ENCODE peak calls at places on chromosome 1, in five cellular contexts. S is Calu3, T is NCI-H146, A is ovary, M is RWPE1. V is an unnamed sample.

GRCh38 chr1:160726498-160727391 is 12.3 kb upstream of the SLAMF7 start:
- DNase-seq in A (peak), M (peak), T (peak), S (peak), V (peak)

GRCh38 chr1:205285391-205286101 is 36.0 kb downstream of the NUAK2 start:
- DNase-seq in S (no peak), M (no peak), T (no peak), A (no peak), V (no peak)

GRCh38 chr1:153866045-153866850 is 56.5 kb downstream of the GATAD2B start:
- DNase-seq in A (no peak), T (no peak), S (no peak), M (no peak), V (no peak)

GRCh38 chr1:4602536-4603316 is 51.7 kb upstream of the AJAP1 start:
- DNase-seq in A (no peak), T (no peak), M (no peak), S (no peak), V (no peak)

GRCh38 chr1:165441166-165441955 is 3.6 kb downstream of the RXRG start:
- DNase-seq in A (no peak), S (no peak), M (no peak), T (no peak), V (no peak)

GRCh38 chr1:112699425-112700144 is 7.3 kb downstream of the RHOC start:
- DNase-seq in A (no peak), S (no peak), T (no peak), M (no peak), V (no peak)

GRCh38 chr1:1426496-1426960 is 5.5 kb upstream of the ANKRD65 start:
- DNase-seq in M (no peak), A (no peak), T (no peak), S (no peak), V (no peak)

GRCh38 chr1:210696709-210697108 is 368.0 kb downstream of the HHAT start:
- DNase-seq in A (no peak), S (no peak), M (no peak), T (no peak), V (peak)

GRCh38 chr1:24003331-24003972 is 23.3 kb upstream of the SRSF10 start:
- DNase-seq in S (no peak), T (no peak), M (no peak), A (no peak), V (no peak)

GRCh38 chr1:15207031-15207828 is 39.8 kb upstream of the FHAD1 start:
- DNase-seq in S (no peak), M (no peak), T (no peak), A (peak), V (no peak)

GRCh38 chr1:244092293-244093264 is 41.5 kb downstream of the ZBTB18 start:
- DNase-seq in S (peak), A (no peak), T (peak), M (no peak), V (peak)

GRCh38 chr1:62406576-62406975 is 30.3 kb upstream of the USP1 start:
- DNase-seq in M (no peak), T (peak), A (no peak), S (no peak), V (no peak)

GRCh38 chr1:100719490-100719889 is at the start of gene VCAM1:
- DNase-seq in T (no peak), S (no peak), A (peak), M (no peak), V (peak)

GRCh38 chr1:61225478-61225877 is 143.1 kb downstream of the NFIA start:
- DNase-seq in M (no peak), A (no peak), T (no peak), S (no peak), V (no peak)

GRCh38 chr1:232435746-232436145 is 194.2 kb downstream of the SIPA1L2 start:
- DNase-seq in A (peak), S (no peak), T (no peak), M (no peak), V (no peak)

GRCh38 chr1:86137458-86137857 is 19.1 kb downstream of the COL24A1 start:
- DNase-seq in S (no peak), M (no peak), A (no peak), T (no peak), V (peak)

GRCh38 chr1:210684466-210685294 is 356.0 kb downstream of the HHAT start:
- DNase-seq in A (no peak), M (no peak), T (no peak), S (no peak), V (no peak)

GRCh38 chr1:43653893-43654292 is 3.9 kb downstream of the KDM4A start:
- DNase-seq in M (no peak), S (no peak), A (no peak), T (no peak), V (no peak)

GRCh38 chr1:234214129-234214910 is 158.9 kb upstream of the COA6 start:
- DNase-seq in T (peak), S (peak), A (no peak), M (peak), V (peak)

GRCh38 chr1:36707221-36707620 is 224.5 kb upstream of the CSF3R start:
- DNase-seq in A (no peak), T (no peak), S (no peak), M (peak), V (no peak)

GRCh38 chr1:185292237-185292636 is 24.8 kb downstream of the IVNS1ABP start:
- DNase-seq in T (no peak), M (no peak), A (no peak), S (no peak), V (no peak)

GRCh38 chr1:167605576-167605975 is 24.5 kb upstream of the RCSD1 start:
- DNase-seq in T (no peak), S (no peak), A (no peak), M (no peak), V (no peak)

GRCh38 chr1:182143825-182144661 is 82.5 kb upstream of the ZNF648 start:
- DNase-seq in M (peak), T (no peak), S (peak), A (peak), V (no peak)

GRCh38 chr1:158248122-158248521 is 6.1 kb upstream of the CD1A start:
- DNase-seq in A (no peak), M (no peak), T (no peak), S (no peak), V (no peak)

GRCh38 chr1:154775559-154776338 is 94.3 kb downstream of the KCNN3 start:
- DNase-seq in M (no peak), S (no peak), T (no peak), A (no peak), V (no peak)

GRCh38 chr1:215749423-215749822 is 182.3 kb downstream of the KCTD3 start:
- DNase-seq in A (no peak), M (peak), S (no peak), T (no peak), V (peak)

GRCh38 chr1:31624354-31625179 is 7.1 kb downstream of the HCRTR1 start:
- DNase-seq in A (no peak), S (no peak), T (no peak), M (no peak), V (no peak)

GRCh38 chr1:214532070-214532469 is 19.3 kb downstream of the PTPN14 start:
- DNase-seq in S (no peak), T (no peak), M (no peak), A (no peak), V (no peak)

GRCh38 chr1:180301135-180301737 is 71.2 kb downstream of the LHX4 start:
- DNase-seq in M (no peak), T (no peak), S (no peak), A (no peak), V (no peak)

GRCh38 chr1:115536279-115536816 is 105.4 kb upstream of the VANGL1 start:
- DNase-seq in T (no peak), A (no peak), S (no peak), M (no peak), V (no peak)

GRCh38 chr1:174291059-174291458 is 131.7 kb downstream of the RABGAP1L start:
- DNase-seq in A (no peak), S (no peak), T (no peak), M (no peak), V (no peak)

GRCh38 chr1:6260433-6260934 is 414 bp downstream of the GPR153 start:
- DNase-seq in A (peak), S (no peak), M (no peak), T (peak), V (peak)

GRCh38 chr1:2871246-2871815 is 69.8 kb upstream of the TTC34 start:
- DNase-seq in T (no peak), S (no peak), A (no peak), M (no peak), V (no peak)

GRCh38 chr1:68954841-68955240 is 458.0 kb upstream of the DEPDC1 start:
- DNase-seq in M (peak), A (no peak), S (no peak), T (no peak), V (peak)

GRCh38 chr1:86701731-86702130 is 2.6 kb upstream of the SH3GLB1 start:
- DNase-seq in A (no peak), S (no peak), M (no peak), T (no peak), V (no peak)

GRCh38 chr1:109484519-109484975 is 842 bp downstream of the ATXN7L2 start:
- DNase-seq in M (no peak), A (no peak), T (peak), S (no peak), V (no peak)

GRCh38 chr1:19596719-19597462 is 47.2 kb upstream of the NBL1 start:
- DNase-seq in M (peak), T (peak), A (peak), S (peak), V (peak)

GRCh38 chr1:5404412-5405203 is 587.6 kb downstream of the NPHP4 start:
- DNase-seq in S (no peak), T (no peak), A (no peak), M (no peak), V (no peak)

GRCh38 chr1:20788489-20788795 is 1.3 kb upstream of the HP1BP3 start:
- DNase-seq in S (no peak), A (no peak), M (no peak), T (no peak), V (no peak)

V was measured in ACHN.